ENCODE peak calls at places on chromosomes 13 and 19, in five cellular contexts. P is sigmoid colon; W is stimulated activated CD4-positive, alpha-beta T cell treated with anti-CD3 and anti-CD28 coated beads, Interleukin-4, amount 100 ng/mL, for 4 hours; V is NCI-H1930; Y is posterior cingulate gyrus. M is an unnamed sample.

GRCh38 chr19:5913739-5914357 is at the start of gene CAPS:
- DNase-seq in P (peak; percentile 86), W (no peak), V (no peak), Y (no peak), M (no peak)

GRCh38 chr13:113414335-113414734 is 39.0 kb downstream of the ADPRHL1 start:
- DNase-seq in P (no peak), W (no peak), V (no peak), Y (no peak), M (no peak)

GRCh38 chr13:113927661-113928581 is 46.0 kb downstream of the C13orf46 start:
- DNase-seq in P (peak; percentile 85), W (no peak), V (no peak), Y (no peak), M (peak; percentile 79)

GRCh38 chr19:1177322-1178114 is 3.5 kb upstream of the SBNO2 start:
- DNase-seq in P (peak; percentile 81), W (no peak), V (no peak), Y (no peak), M (no peak)

GRCh38 chr13:26433776-26434175 is 123.7 kb upstream of the WASF3 start:
- DNase-seq in P (no peak), W (no peak), V (no peak), Y (no peak), M (no peak)

GRCh38 chr13:40668335-40668734 is 1.9 kb upstream of the FOXO1 start:
- DNase-seq in P (peak; percentile 82), W (peak; percentile 25), V (no peak), Y (no peak), M (no peak)

GRCh38 chr13:24217601-24218281 is 57.2 kb downstream of the SPATA13 start:
- DNase-seq in P (no peak), W (no peak), V (no peak), Y (no peak), M (no peak)

GRCh38 chr19:29831041-29831548 is 19.3 kb downstream of the CCNE1 start:
- DNase-seq in P (no peak), W (peak; percentile 68), V (no peak), Y (no peak), M (no peak)

GRCh38 chr19:39310558-39311311 is 9.9 kb downstream of the LRFN1 start:
- DNase-seq in P (no peak), W (no peak), V (no peak), Y (peak; percentile 78), M (no peak)

GRCh38 chr13:110008816-110009215 is 222.4 kb upstream of the IRS2 start:
- DNase-seq in P (no peak), W (no peak), V (no peak), Y (no peak), M (no peak)

GRCh38 chr13:86002921-86003488 is 203.8 kb upstream of the SLITRK6 start:
- DNase-seq in P (no peak), W (no peak), V (peak; percentile 95), Y (no peak), M (no peak)

GRCh38 chr13:41107104-41107571 is 25.5 kb downstream of the KBTBD6 start:
- DNase-seq in P (no peak), W (no peak), V (no peak), Y (no peak), M (no peak)

GRCh38 chr19:51097166-51097736 is 11.0 kb downstream of the CTU1 start:
- DNase-seq in P (peak; percentile 74), W (peak; percentile 47), V (peak; percentile 32), Y (peak; percentile 69), M (peak; percentile 88)

GRCh38 chr13:99067160-99067985 is 89.5 kb upstream of the DOCK9 start:
- DNase-seq in P (no peak), W (no peak), V (no peak), Y (no peak), M (no peak)

GRCh38 chr13:96652506-96652905 is 341.8 kb downstream of the OXGR1 start:
- DNase-seq in P (no peak), W (no peak), V (peak; percentile 25), Y (no peak), M (no peak)

GRCh38 chr13:20943519-20944012 is 41.0 kb upstream of the XPO4 start:
- DNase-seq in P (peak; percentile 95), W (peak; percentile 43), V (no peak), Y (peak; percentile 83), M (peak; percentile 90)